ENCODE peak calls at places on chromosomes 13 and 19, in eight cellular contexts. Z, H, W, X, I, Q, K and T are unnamed samples.
A peak's percentile ranks its signal among the peaks of the same experiment; 100 is the strongest.

GRCh38 chr19:1064661-1065605 is 2.0 kb upstream of the ARHGAP45 start:
- DNase-seq in Z (peak; percentile 35), H (no peak), W (no peak), X (peak; percentile 91), I (peak; percentile 66), Q (peak; percentile 61), K (peak; percentile 81), T (peak; percentile 47)

GRCh38 chr19:18428837-18429674 is 8.9 kb downstream of the ISYNA1 start:
- DNase-seq in Z (peak; percentile 78), H (peak; percentile 95), W (no peak), X (peak; percentile 97), I (peak; percentile 72), Q (peak; percentile 57), K (peak; percentile 93), T (peak; percentile 83)

GRCh38 chr13:74409551-74409950 is 275.3 kb upstream of the KLF12 start:
- DNase-seq in Z (no peak), H (no peak), W (no peak), X (no peak), I (no peak), Q (no peak), K (no peak), T (no peak)

GRCh38 chr19:8593931-8594330 is 16.6 kb downstream of the ADAMTS10 start:
- DNase-seq in Z (no peak), H (no peak), W (no peak), X (no peak), I (no peak), Q (no peak), K (no peak), T (no peak)

GRCh38 chr13:26585136-26585535 is 27.7 kb downstream of the WASF3 start:
- DNase-seq in Z (no peak), H (no peak), W (no peak), X (no peak), I (no peak), Q (no peak), K (no peak), T (no peak)

GRCh38 chr19:16078759-16079707 is 2.7 kb downstream of the TPM4 start:
- DNase-seq in Z (peak; percentile 41), H (peak; percentile 84), W (peak; percentile 82), X (peak; percentile 60), I (peak; percentile 65), Q (peak; percentile 37), K (no peak), T (peak; percentile 69)

GRCh38 chr19:47036233-47036651 is 12.2 kb downstream of the TMEM160 start:
- DNase-seq in Z (no peak), H (no peak), W (no peak), X (no peak), I (no peak), Q (no peak), K (no peak), T (no peak)

GRCh38 chr19:17510220-17510993 is 1.0 kb upstream of the PGLS start:
- DNase-seq in Z (no peak), H (no peak), W (no peak), X (no peak), I (no peak), Q (no peak), K (no peak), T (no peak)

GRCh38 chr13:114105351-114106225 is 26.8 kb downstream of the RASA3 start:
- DNase-seq in Z (no peak), H (no peak), W (no peak), X (peak; percentile 47), I (no peak), Q (no peak), K (no peak), T (no peak)

GRCh38 chr13:30816733-30817132 is 81.4 kb downstream of the ALOX5AP start:
- DNase-seq in Z (no peak), H (no peak), W (no peak), X (peak; percentile 20), I (no peak), Q (no peak), K (no peak), T (no peak)

GRCh38 chr19:38644719-38645118 is 2.7 kb upstream of the ACTN4 start:
- DNase-seq in Z (no peak), H (no peak), W (no peak), X (peak; percentile 70), I (no peak), Q (no peak), K (peak; percentile 62), T (no peak)

GRCh38 chr13:29454931-29455481 is 140.5 kb downstream of the SLC7A1 start:
- DNase-seq in Z (no peak), H (no peak), W (peak; percentile 59), X (peak; percentile 62), I (no peak), Q (no peak), K (peak; percentile 62), T (no peak)

GRCh38 chr19:341386-342127 is 3.0 kb downstream of the MIER2 start:
- DNase-seq in Z (no peak), H (no peak), W (no peak), X (no peak), I (no peak), Q (no peak), K (no peak), T (no peak)

GRCh38 chr19:14599548-14600147 is 16.8 kb downstream of the CLEC17A start:
- DNase-seq in Z (no peak), H (no peak), W (no peak), X (no peak), I (no peak), Q (no peak), K (no peak), T (no peak)